ENCODE peak calls at places on chromosomes 2 and 18, in eight cellular contexts. U is esophagus squamous epithelium; X is tibial nerve; O is uterus; K is HCT116; B is lung; P is heart left ventricle; N is CD8-positive, alpha-beta memory T cell. W is an unnamed sample. For H3K4me1, the result is how much of the 10 kb centered on the place peaks cover.

GRCh38 chr2:28276076-28276618 is 116.5 kb upstream of the FOSL2 start:
- DNase-seq in U (no peak), X (no peak), O (peak), K (peak), B (no peak), P (no peak), N (no peak), W (peak)

GRCh38 chr18:45423664-45424063 is 191.6 kb upstream of the SLC14A2 start:
- DNase-seq in U (no peak), X (no peak), O (no peak), K (no peak), B (no peak), P (no peak), N (no peak), W (no peak)

GRCh38 chr2:178514664-178515063 is 34.4 kb downstream of the PLEKHA3 start:
- DNase-seq in U (no peak), X (no peak), O (no peak), K (no peak), B (no peak), P (no peak), N (no peak), W (no peak)

GRCh38 chr2:114170070-114170469 is 272.4 kb upstream of the DPP10 start:
- DNase-seq in U (no peak), X (no peak), O (no peak), K (no peak), B (no peak), P (no peak), N (no peak), W (no peak)

GRCh38 chr2:197273485-197273884 is 37.1 kb downstream of the ANKRD44 start:
- DNase-seq in U (no peak), X (no peak), O (no peak), K (no peak), B (peak), P (peak), N (no peak), W (no peak)

GRCh38 chr18:13273800-13274199 is 55.2 kb downstream of the LDLRAD4 start:
- DNase-seq in U (no peak), X (no peak), O (no peak), K (no peak), B (no peak), P (no peak), N (no peak), W (no peak)

GRCh38 chr2:208142255-208142924 is 3.6 kb downstream of the CRYGB start:
- DNase-seq in U (no peak), X (no peak), O (no peak), K (no peak), B (no peak), P (no peak), N (no peak), W (no peak)

GRCh38 chr2:38636069-38636468 is 29.8 kb upstream of the GALM start:
- DNase-seq in U (no peak), X (no peak), O (no peak), K (no peak), B (no peak), P (no peak), N (no peak), W (no peak)

GRCh38 chr2:60054571-60055340 is 498.7 kb downstream of the BCL11A start:
- DNase-seq in U (no peak), X (no peak), O (no peak), K (no peak), B (no peak), P (peak), N (no peak), W (no peak)

GRCh38 chr2:235170536-235171510 is 219.0 kb downstream of the SH3BP4 start:
- DNase-seq in U (no peak), X (no peak), O (no peak), K (peak), B (no peak), P (peak), N (no peak), W (no peak)

GRCh38 chr18:10142496-10143160 is 228.8 kb downstream of the VAPA start:
- DNase-seq in U (no peak), X (no peak), O (no peak), K (no peak), B (no peak), P (peak), N (no peak), W (no peak)

GRCh38 chr2:70118798-70119454 is 31.6 kb downstream of the PCBP1 start:
- DNase-seq in U (no peak), X (no peak), O (no peak), K (no peak), B (no peak), P (no peak), N (no peak), W (no peak)

GRCh38 chr18:55778731-55779460 is 190.9 kb upstream of the TCF4 start:
- DNase-seq in U (no peak), X (no peak), O (no peak), K (no peak), B (no peak), P (no peak), N (no peak), W (no peak)

GRCh38 chr2:221335106-221335505 is 237.0 kb downstream of the EPHA4 start:
- DNase-seq in U (no peak), X (no peak), O (no peak), K (no peak), B (no peak), P (no peak), N (no peak), W (no peak)

GRCh38 chr18:34633368-34633767 is 76.7 kb upstream of the DTNA start:
- DNase-seq in U (no peak), X (no peak), O (no peak), K (no peak), B (no peak), P (no peak), N (no peak), W (no peak)

GRCh38 chr2:209145941-209146681 is 277.7 kb upstream of the MAP2 start:
- DNase-seq in U (no peak), X (peak), O (no peak), K (no peak), B (no peak), P (no peak), N (no peak), W (no peak)

GRCh38 chr18:57627488-57627887 is 5.9 kb upstream of the NARS1 start:
- DNase-seq in U (no peak), X (no peak), O (no peak), K (no peak), B (no peak), P (no peak), N (no peak), W (no peak)

GRCh38 chr2:9656270-9656766 is 25.5 kb upstream of the YWHAQ start:
- DNase-seq in U (no peak), X (no peak), O (no peak), K (no peak), B (no peak), P (no peak), N (peak), W (peak)

GRCh38 chr18:59725177-59725576 is 28.0 kb upstream of the CCBE1 start:
- DNase-seq in U (no peak), X (no peak), O (no peak), K (no peak), B (no peak), P (no peak), N (no peak), W (no peak)

GRCh38 chr2:234355052-234355720 is 141.7 kb downstream of the ARL4C start:
- DNase-seq in U (no peak), X (no peak), O (no peak), K (no peak), B (no peak), P (no peak), N (no peak), W (no peak)

GRCh38 chr2:104344985-104345384 is 508.9 kb upstream of the POU3F3 start:
- DNase-seq in U (no peak), X (no peak), O (no peak), K (no peak), B (no peak), P (no peak), N (no peak), W (no peak)

GRCh38 chr2:233385489-233386044 is 31.3 kb downstream of the DGKD start:
- DNase-seq in U (no peak), X (no peak), O (no peak), K (no peak), B (no peak), P (no peak), N (peak), W (peak)

GRCh38 chr18:48850891-48851302 is 99.9 kb downstream of the SMAD7 start:
- DNase-seq in U (no peak), X (no peak), O (no peak), K (no peak), B (no peak), P (peak), N (no peak), W (no peak)

GRCh38 chr18:48851563-48851962 is 99.2 kb downstream of the SMAD7 start:
- DNase-seq in U (no peak), X (no peak), O (no peak), K (no peak), B (no peak), P (peak), N (no peak), W (no peak)

GRCh38 chr18:48847807-48848486 is 102.8 kb downstream of the SMAD7 start:
- DNase-seq in U (no peak), X (no peak), O (no peak), K (no peak), B (no peak), P (no peak), N (no peak), W (no peak)

GRCh38 chr18:48846423-48846932 is 104.3 kb downstream of the SMAD7 start:
- DNase-seq in U (no peak), X (no peak), O (no peak), K (no peak), B (no peak), P (no peak), N (no peak), W (no peak)

GRCh38 chr18:48848641-48849143 is 102.1 kb downstream of the SMAD7 start:
- DNase-seq in U (no peak), X (no peak), O (no peak), K (no peak), B (no peak), P (peak), N (no peak), W (no peak)
- H3K4me1 ChIP-seq in U (under half), X (under half), O (under half), K (under half), B (under half), P (half or more), N (under half), W (under half)

GRCh38 chr2:190943706-190944105 is 63.1 kb downstream of the GLS start:
- DNase-seq in U (no peak), X (no peak), O (no peak), K (no peak), B (no peak), P (no peak), N (no peak), W (no peak)

GRCh38 chr2:190941571-190941970 is 61.0 kb downstream of the GLS start:
- DNase-seq in U (no peak), X (no peak), O (no peak), K (no peak), B (no peak), P (no peak), N (no peak), W (no peak)

GRCh38 chr2:190940451-190940850 is 59.8 kb downstream of the GLS start:
- DNase-seq in U (no peak), X (no peak), O (no peak), K (no peak), B (no peak), P (no peak), N (no peak), W (no peak)

GRCh38 chr2:190938761-190939335 is 58.2 kb downstream of the GLS start:
- DNase-seq in U (no peak), X (no peak), O (no peak), K (no peak), B (no peak), P (no peak), N (no peak), W (no peak)

DNA sequence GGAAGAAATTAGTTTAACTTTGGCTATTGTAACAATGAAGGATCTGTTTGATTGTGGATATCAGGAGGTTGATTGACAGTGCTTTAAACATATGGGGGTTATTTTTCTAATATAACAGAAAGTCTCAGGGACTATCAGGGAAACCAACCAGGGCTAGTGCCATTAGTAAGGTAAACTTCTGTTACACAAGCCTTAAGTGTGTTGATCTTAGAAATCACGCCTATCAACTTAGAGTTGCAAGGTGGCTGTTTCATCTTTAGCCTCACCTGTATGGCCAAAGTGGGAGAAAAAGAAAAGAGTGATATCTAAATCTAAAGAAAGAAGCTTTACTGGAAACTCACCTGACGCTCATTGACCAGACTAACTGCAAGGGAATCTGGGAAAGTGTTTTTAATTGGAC is 62.1 kb downstream of the GLS start:
- DNase-seq in U (no peak), X (no peak), O (no peak), K (no peak), B (no peak), P (no peak), N (no peak), W (no peak)
- H3K4me1 ChIP-seq in U (under half), X (under half), O (under half), K (under half), B (under half), P (under half), N (under half), W (under half)

GRCh38 chr2:236687296-236687955 is 117.8 kb downstream of the ACKR3 start:
- DNase-seq in U (no peak), X (no peak), O (no peak), K (no peak), B (no peak), P (peak), N (no peak), W (no peak)
- H3K4me1 ChIP-seq in U (half or more), X (under half), O (under half), K (under half), B (under half), P (under half), N (under half), W (under half)

DNA sequence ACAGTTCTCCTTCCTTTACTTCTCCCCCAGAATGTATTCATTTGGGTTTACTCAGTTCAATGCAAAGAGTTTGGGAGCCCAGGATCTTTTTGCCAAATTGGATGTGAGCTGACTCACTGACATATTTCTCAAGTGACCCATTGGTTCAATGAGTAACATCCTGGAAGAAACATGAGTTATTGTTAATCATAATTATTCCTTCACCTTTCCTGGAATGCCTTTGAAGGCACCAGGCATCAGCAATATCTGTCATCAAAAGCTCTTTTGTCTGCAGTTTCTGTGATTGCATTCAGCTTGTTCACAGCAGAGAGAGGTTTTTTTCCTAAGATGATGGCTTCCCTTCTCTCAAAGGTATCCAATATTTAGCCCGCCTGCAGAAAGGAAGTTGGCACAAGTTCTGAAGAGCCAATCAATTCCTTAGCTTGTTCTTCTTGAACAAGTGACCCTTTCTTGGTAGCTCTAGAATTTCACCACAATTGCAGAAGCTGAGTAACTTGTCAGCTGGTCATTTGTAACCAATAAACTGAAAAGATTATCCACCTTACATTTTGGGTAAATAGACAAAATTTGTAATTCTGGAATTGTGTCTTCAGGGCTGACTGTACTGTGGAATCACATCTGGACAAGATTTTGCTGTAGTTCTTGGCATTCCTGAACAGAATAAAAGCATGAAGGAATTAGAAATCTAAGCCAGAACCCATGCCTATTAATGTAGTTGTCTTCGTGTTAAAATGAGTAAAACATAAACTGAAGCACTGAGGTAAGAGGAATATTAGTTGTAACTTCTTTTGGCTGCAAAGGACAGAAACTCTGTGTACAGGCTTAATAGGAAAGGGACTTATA is 72.2 kb upstream of the TMEM17 start:
- DNase-seq in U (no peak), X (no peak), O (no peak), K (peak), B (no peak), P (no peak), N (no peak), W (no peak)
- H3K4me1 ChIP-seq in U (under half), X (under half), O (under half), K (half or more), B (under half), P (under half), N (under half), W (under half)

DNA sequence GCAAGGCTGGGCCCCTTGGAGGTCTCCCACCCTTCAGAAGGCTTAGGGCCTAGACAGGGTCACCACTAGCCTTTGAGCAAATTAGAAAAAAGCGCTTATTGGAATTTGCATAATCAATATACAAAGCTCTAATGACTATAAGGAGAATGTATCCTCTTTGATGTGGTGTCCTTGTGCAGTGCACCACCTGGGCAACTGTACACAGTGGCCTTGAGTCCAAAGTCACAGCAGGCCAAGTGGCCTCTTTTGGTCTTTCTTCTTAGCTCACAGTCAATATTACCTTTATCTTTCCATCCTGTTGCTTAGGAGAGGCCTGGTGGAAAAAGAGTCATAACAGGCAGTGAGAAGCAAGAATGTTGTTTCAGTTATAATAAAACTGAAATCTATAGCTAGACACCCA is 19.7 kb upstream of the ST3GAL5 start:
- DNase-seq in U (no peak), X (no peak), O (no peak), K (no peak), B (no peak), P (no peak), N (no peak), W (no peak)
- H3K4me1 ChIP-seq in U (half or more), X (under half), O (under half), K (under half), B (under half), P (under half), N (under half), W (under half)

GRCh38 chr2:174878537-174879147 is 114.4 kb upstream of the CHRNA1 start:
- DNase-seq in U (no peak), X (peak), O (no peak), K (no peak), B (no peak), P (no peak), N (no peak), W (no peak)

GRCh38 chr2:174877796-174878195 is 113.5 kb upstream of the CHRNA1 start:
- DNase-seq in U (no peak), X (no peak), O (no peak), K (no peak), B (no peak), P (no peak), N (no peak), W (no peak)

GRCh38 chr2:174881678-174882077 is 117.4 kb upstream of the CHRNA1 start:
- DNase-seq in U (no peak), X (no peak), O (no peak), K (no peak), B (no peak), P (no peak), N (no peak), W (no peak)
- H3K4me1 ChIP-seq in U (under half), X (under half), O (under half), K (under half), B (under half), P (under half), N (under half), W (under half)

DNA sequence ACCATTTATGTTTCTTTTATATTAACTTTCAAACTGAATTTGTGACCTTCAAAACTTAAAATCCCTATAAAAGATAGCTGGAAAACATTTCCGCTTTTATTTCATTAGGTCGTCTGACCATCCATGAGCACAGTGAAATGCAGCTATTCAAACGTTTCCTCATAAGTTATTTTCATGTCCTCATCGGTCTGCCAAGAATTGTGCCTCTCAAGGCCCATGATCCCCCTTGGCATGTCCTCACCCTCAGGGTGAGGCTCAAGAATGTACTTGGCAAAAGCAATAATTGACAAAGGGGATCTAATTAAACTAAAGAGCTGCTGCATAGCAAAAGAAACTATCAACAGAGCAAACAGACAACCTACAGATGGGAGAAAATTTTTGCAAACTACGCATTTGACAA is 12.4 kb downstream of the SLC66A2 start:
- DNase-seq in U (no peak), X (no peak), O (no peak), K (no peak), B (no peak), P (peak), N (no peak), W (no peak)
- H3K4me1 ChIP-seq in U (half or more), X (under half), O (under half), K (under half), B (under half), P (under half), N (under half), W (under half)

DNA sequence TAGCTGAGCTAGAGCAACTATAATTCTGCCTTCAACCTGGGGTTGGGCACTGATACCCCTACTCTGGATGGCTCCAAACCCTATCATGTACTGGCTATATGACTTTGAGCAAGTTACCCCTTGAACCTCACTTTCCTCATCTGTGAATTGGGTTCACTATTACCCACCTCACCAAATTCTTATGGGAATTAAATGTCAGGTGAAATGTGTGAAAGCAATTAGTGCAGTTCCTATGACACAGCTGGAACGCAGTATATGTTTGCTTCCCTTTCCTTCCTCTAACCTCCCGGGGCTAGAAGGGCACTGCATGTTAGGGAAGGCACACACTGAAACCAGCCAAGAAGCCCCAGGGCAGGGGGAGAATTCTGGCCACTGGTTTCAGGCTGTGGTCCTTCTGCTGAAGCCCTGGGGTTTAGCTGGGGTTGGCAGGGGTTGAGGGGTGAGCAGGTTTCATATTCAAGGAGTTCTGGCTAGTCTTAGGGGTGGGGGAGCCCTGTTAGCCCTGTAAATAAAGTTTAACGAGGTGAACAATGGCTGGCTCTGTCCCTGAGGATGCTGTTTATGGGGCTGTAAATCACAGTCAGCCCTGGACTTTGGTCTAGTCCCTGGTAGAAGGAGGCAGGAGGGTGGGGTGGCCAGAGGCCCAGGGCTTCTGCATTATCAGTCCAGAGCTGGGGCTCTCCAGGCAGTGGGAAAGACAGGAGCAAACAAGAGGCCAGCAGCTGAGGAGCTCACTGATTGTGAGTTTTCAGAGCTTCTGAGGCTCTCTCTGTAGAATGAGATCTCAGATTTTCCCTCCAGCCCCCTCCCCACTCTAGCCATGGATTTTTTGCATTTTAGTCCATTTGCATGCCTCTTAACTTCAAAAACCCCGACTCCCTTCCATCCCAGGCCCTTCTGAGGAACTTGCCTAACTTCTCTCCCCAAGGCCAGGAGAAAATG is 8.0 kb downstream of the PKDCC start:
- DNase-seq in U (no peak), X (no peak), O (peak), K (no peak), B (no peak), P (peak), N (no peak), W (no peak)
- H3K4me1 ChIP-seq in U (under half), X (half or more), O (half or more), K (under half), B (under half), P (half or more), N (under half), W (under half)

W was measured in GM12878.